ENCODE peak calls at places on chromosomes 3 and 15, in six cellular contexts. One of them, this sample, is unnamed.

GRCh38 chr3:143507735-143508580 is 340.3 kb downstream of the SLC9A9 start:
- DNase-seq in RPMI8226: no peak
- DNase-seq in hepatic stellate cell: peak; percentile 37
- DNase-seq in GM18507: no peak
- DNase-seq in T-helper 9 cell: no peak
- DNase-seq in NAMALWA: no peak
- DNase-seq in this sample: peak; percentile 77

GRCh38 chr3:12193485-12194165 is 34.9 kb upstream of the TIMP4 start:
- DNase-seq in GM18507: peak; percentile 18
- DNase-seq in hepatic stellate cell: peak; percentile 87
- DNase-seq in RPMI8226: peak; percentile 81
- DNase-seq in NAMALWA: no peak
- DNase-seq in T-helper 9 cell: no peak
- DNase-seq in this sample: peak; percentile 94

GRCh38 chr15:48790716-48791115 is 20.2 kb downstream of the CEP152 start:
- DNase-seq in RPMI8226: no peak
- DNase-seq in T-helper 9 cell: no peak
- DNase-seq in hepatic stellate cell: no peak
- DNase-seq in NAMALWA: no peak
- DNase-seq in GM18507: no peak
- DNase-seq in this sample: no peak

GRCh38 chr3:139032326-139033002 is 11.7 kb upstream of the PRR23B start:
- DNase-seq in hepatic stellate cell: no peak
- DNase-seq in NAMALWA: no peak
- DNase-seq in GM18507: no peak
- DNase-seq in RPMI8226: no peak
- DNase-seq in T-helper 9 cell: no peak
- DNase-seq in this sample: no peak

GRCh38 chr3:183800221-183800863 is 25.0 kb downstream of the MAP6D1 start:
- DNase-seq in hepatic stellate cell: no peak
- DNase-seq in NAMALWA: no peak
- DNase-seq in RPMI8226: no peak
- DNase-seq in GM18507: no peak
- DNase-seq in T-helper 9 cell: no peak
- DNase-seq in this sample: no peak

GRCh38 chr15:55799287-55800212 is 56.6 kb upstream of the PRTG start:
- DNase-seq in hepatic stellate cell: peak; percentile 30
- DNase-seq in T-helper 9 cell: no peak
- DNase-seq in RPMI8226: peak; percentile 57
- DNase-seq in NAMALWA: peak; percentile 73
- DNase-seq in GM18507: no peak
- DNase-seq in this sample: no peak

GRCh38 chr3:177561365-177561764 is 364.1 kb upstream of the TBL1XR1 start:
- DNase-seq in GM18507: no peak
- DNase-seq in RPMI8226: no peak
- DNase-seq in T-helper 9 cell: no peak
- DNase-seq in hepatic stellate cell: no peak
- DNase-seq in NAMALWA: no peak
- DNase-seq in this sample: no peak

GRCh38 chr3:190596341-190597285 is 82.7 kb downstream of the IL1RAP start:
- DNase-seq in GM18507: no peak
- DNase-seq in T-helper 9 cell: no peak
- DNase-seq in hepatic stellate cell: no peak
- DNase-seq in RPMI8226: no peak
- DNase-seq in NAMALWA: no peak
- DNase-seq in this sample: no peak

GRCh38 chr3:177068967-177069366 is 128.3 kb downstream of the TBL1XR1 start:
- DNase-seq in hepatic stellate cell: no peak
- DNase-seq in GM18507: no peak
- DNase-seq in RPMI8226: no peak
- DNase-seq in T-helper 9 cell: no peak
- DNase-seq in NAMALWA: no peak
- DNase-seq in this sample: no peak

GRCh38 chr15:64524778-64525177 is 64.4 kb downstream of the ZNF609 start:
- DNase-seq in RPMI8226: no peak
- DNase-seq in GM18507: no peak
- DNase-seq in T-helper 9 cell: no peak
- DNase-seq in NAMALWA: no peak
- DNase-seq in hepatic stellate cell: no peak
- DNase-seq in this sample: no peak